ENCODE peak calls at places on chromosomes 5 and 9, in ten cellular contexts. D is PC-3; M is osteoblast; C is CD8-positive, alpha-beta memory T cell; W is PC-9; K is breast epithelium; H is tibial artery; N is left ventricle myocardium inferior; P is spleen; F is right lobe of liver. J is an unnamed sample. For H3K27me3, the result is how much of the 10 kb centered on the place peaks cover.

GRCh38 chr5:64666058-64666457 is 24.2 kb upstream of the SHISAL2B start:
- DNase-seq in M (no peak), W (no peak), H (no peak), N (no peak), F (no peak), C (no peak), P (no peak), K (no peak), D (no peak), J (no peak)

GRCh38 chr5:167812871-167813270 is 478.6 kb upstream of the WWC1 start:
- DNase-seq in H (no peak), C (no peak), W (no peak), M (no peak), P (no peak), D (no peak), F (no peak), K (no peak), N (no peak), J (no peak)

GRCh38 chr5:67765697-67766096 is 449.9 kb upstream of the PIK3R1 start:
- DNase-seq in F (no peak), C (no peak), W (no peak), D (no peak), P (no peak), H (no peak), M (no peak), K (no peak), N (no peak), J (no peak)

GRCh38 chr9:113574381-113575262 is 111.1 kb downstream of the RGS3 start:
- DNase-seq in D (peak), C (peak), M (peak), K (peak), F (peak), P (peak), H (peak), N (peak), W (no peak), J (no peak)

GRCh38 chr9:91191443-91192378 is 170.0 kb downstream of the AUH start:
- DNase-seq in C (no peak), P (no peak), K (no peak), H (no peak), W (no peak), N (no peak), F (no peak), M (no peak), D (no peak), J (no peak)

GRCh38 chr9:75851917-75852316 is 38.6 kb upstream of the PCSK5 start:
- DNase-seq in F (no peak), N (no peak), M (no peak), W (no peak), D (no peak), H (no peak), P (no peak), C (no peak), K (no peak), J (no peak)

GRCh38 chr9:89304479-89305188 is 6.4 kb upstream of the CKS2 start:
- DNase-seq in D (no peak), K (no peak), C (no peak), N (no peak), W (no peak), F (no peak), M (no peak), P (no peak), H (no peak), J (no peak)

GRCh38 chr9:130024597-130024994 is 18.4 kb downstream of the FNBP1 start:
- DNase-seq in D (peak), N (no peak), W (peak), F (peak), K (no peak), M (no peak), H (no peak), P (no peak), C (no peak), J (no peak)

GRCh38 chr5:178338126-178338749 is 105.6 kb upstream of the PHYKPL start:
- DNase-seq in W (no peak), K (no peak), M (no peak), P (peak), N (no peak), H (no peak), C (no peak), F (peak), D (no peak), J (no peak)

GRCh38 chr5:172870807-172871431 is 36.9 kb downstream of the ERGIC1 start:
- DNase-seq in D (peak), W (no peak), P (peak), F (peak), M (no peak), N (no peak), K (no peak), C (no peak), H (no peak), J (no peak)

GRCh38 chr9:77926314-77926959 is 105.2 kb downstream of the GNAQ start:
- DNase-seq in W (peak), M (no peak), H (no peak), D (peak), K (no peak), F (no peak), P (no peak), N (no peak), C (no peak), J (no peak)

GRCh38 chr5:174608631-174609097 is 115.7 kb upstream of the MSX2 start:
- DNase-seq in C (no peak), W (peak), N (peak), F (peak), M (peak), K (no peak), D (no peak), P (peak), H (peak), J (no peak)

GRCh38 chr9:106878081-106878837 is 15.3 kb downstream of the ZNF462 start:
- DNase-seq in H (no peak), D (no peak), C (no peak), W (no peak), M (no peak), N (no peak), P (no peak), K (no peak), F (no peak), J (peak)

GRCh38 chr5:66889524-66889923 is 293.3 kb downstream of the MAST4 start:
- DNase-seq in N (no peak), P (no peak), M (no peak), K (no peak), D (no peak), F (no peak), H (no peak), W (no peak), C (no peak), J (no peak)

GRCh38 chr5:150244209-150244608 is 45.4 kb downstream of the CAMK2A start:
- DNase-seq in F (no peak), K (no peak), D (no peak), C (no peak), H (no peak), W (no peak), P (no peak), N (no peak), M (no peak), J (no peak)
- H3K4me3 ChIP-seq in F (no peak), K (no peak), D (no peak), C (no peak), H (no peak), W (no peak), P (no peak), N (peak), M (no peak), J (no peak)

DNA sequence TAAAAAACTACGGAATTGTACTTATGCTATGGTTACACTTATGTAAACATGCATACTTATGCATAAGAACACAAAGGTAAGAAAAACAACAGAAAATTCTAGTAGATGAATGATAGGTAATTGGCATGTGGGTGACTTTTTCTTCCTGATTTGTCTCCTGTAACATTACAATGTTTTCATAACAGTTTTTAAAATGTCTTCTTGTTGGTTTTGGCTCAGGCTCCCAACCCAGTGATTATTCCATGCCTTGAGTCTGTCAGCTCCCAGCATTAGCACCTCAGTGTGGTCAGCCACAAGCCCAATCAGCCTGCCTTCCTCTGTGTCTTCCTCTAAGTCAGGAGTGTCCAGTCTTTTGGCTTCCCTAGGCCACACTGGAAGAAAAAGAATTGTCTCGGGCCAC is 7.9 kb upstream of the FOXE1 start:
- DNase-seq in N (no peak), W (no peak), H (no peak), M (peak), C (no peak), P (no peak), F (no peak), K (no peak), D (no peak), J (no peak)
- H3K27me3 ChIP-seq in N (half or more), W (under half), H (half or more), M (half or more), C (under half), P (half or more), F (under half), K (under half), D (under half), J (under half)

DNA sequence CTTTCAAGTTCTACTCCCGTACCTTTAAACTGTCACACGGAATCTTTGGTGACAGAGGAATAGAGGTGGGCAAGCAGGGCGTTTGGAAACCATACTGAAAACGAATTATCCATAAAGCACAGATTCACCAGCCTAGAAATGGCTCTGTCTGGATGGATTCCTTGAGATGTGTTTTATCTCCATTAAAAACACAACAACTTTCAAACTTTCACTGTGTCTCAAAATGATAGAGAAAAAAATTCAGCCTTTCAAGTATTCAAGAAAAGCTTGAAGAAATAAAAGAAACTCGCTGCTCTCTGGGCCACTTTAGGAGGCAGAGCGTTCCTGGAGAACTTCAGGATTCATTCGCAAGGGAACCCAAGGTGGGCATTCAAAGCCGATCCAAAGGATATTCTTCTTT is 589 bp upstream of the THBS4 start:
- DNase-seq in D (no peak), K (no peak), C (no peak), F (no peak), H (no peak), W (no peak), N (no peak), P (no peak), M (peak), J (no peak)
- H3K4me3 ChIP-seq in D (no peak), K (peak), C (no peak), F (no peak), H (no peak), W (no peak), N (peak), P (peak), M (no peak), J (peak)

DNA sequence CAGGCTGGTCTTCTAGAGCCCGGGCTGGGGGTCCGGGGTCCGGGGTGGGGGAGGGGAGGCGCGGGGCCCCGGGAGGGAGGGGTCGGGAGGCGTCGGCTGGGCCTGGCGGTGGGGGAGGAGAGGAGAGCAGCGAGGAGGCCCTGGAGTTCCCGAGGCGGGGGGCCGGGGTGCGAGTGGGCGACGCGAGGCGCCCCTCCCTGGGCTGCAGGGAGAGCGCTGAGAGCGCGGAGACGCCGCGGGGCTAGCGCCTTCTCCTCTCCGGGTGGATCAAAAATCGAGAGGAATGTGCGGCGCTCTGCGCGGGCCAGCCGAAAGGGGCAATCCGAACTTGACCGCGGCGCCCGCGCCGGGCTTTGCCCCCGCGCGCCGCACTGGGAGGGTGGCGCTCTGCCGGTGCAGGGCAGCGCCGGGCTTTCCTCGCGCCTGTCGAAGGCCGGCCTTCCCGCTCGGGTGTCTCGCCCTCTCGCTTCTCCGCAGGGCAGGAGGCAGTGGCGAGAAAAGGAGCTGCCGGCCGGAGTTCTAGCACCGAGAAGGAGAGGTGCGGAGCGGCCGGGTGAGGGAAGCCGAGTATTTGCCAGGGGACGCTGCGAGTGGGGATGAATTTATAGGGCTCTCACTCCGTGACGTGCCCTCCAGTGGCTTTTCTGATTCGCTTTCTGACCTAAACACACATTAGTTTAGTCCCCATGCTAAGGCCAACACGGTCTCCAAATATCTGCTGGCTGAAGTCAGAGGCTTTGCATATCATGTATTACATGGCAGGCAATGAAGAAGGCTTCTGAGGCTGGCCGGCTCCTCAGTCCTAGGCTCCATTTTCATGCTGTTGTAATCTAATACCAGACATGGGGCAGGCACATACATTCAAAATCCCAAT is at the start of gene GDNF:
- DNase-seq in M (peak), D (peak), F (no peak), H (no peak), C (no peak), K (no peak), W (no peak), P (no peak), N (peak), J (peak)
- H3K27me3 ChIP-seq in M (under half), D (half or more), F (under half), H (half or more), C (under half), K (under half), W (under half), P (half or more), N (half or more), J (half or more)

GRCh38 chr9:131094622-131095021 is 1.7 kb upstream of the AIF1L start:
- DNase-seq in M (peak), K (no peak), W (no peak), F (no peak), C (no peak), N (peak), D (peak), P (no peak), H (no peak), J (no peak)
- H3K4me3 ChIP-seq in M (no peak), K (no peak), W (no peak), F (no peak), C (no peak), N (no peak), D (no peak), P (no peak), H (no peak), J (no peak)

GRCh38 chr9:14323969-14324366 is 10.0 kb upstream of the NFIB start:
- DNase-seq in C (no peak), D (no peak), K (no peak), M (no peak), H (no peak), P (no peak), N (no peak), F (no peak), W (no peak), J (no peak)

GRCh38 chr9:14321517-14322125 is 7.7 kb upstream of the NFIB start:
- DNase-seq in W (no peak), M (peak), P (no peak), K (no peak), N (no peak), F (no peak), C (no peak), D (no peak), H (no peak), J (no peak)

GRCh38 chr9:14323083-14323968 is 9.4 kb upstream of the NFIB start:
- DNase-seq in H (no peak), W (no peak), F (no peak), K (no peak), M (no peak), N (no peak), D (peak), C (no peak), P (no peak), J (no peak)

GRCh38 chr9:14320272-14321245 is 6.6 kb upstream of the NFIB start:
- DNase-seq in K (no peak), C (no peak), P (no peak), W (peak), N (peak), M (peak), D (peak), F (no peak), H (no peak), J (no peak)

GRCh38 chr9:14322211-14323082 is 8.5 kb upstream of the NFIB start:
- DNase-seq in D (peak), C (peak), M (peak), N (peak), F (peak), H (peak), K (peak), W (peak), P (peak), J (peak)
- H3K27me3 ChIP-seq in D (under half), C (under half), M (under half), N (under half), F (under half), H (under half), K (under half), W (under half), P (under half), J (under half)

DNA sequence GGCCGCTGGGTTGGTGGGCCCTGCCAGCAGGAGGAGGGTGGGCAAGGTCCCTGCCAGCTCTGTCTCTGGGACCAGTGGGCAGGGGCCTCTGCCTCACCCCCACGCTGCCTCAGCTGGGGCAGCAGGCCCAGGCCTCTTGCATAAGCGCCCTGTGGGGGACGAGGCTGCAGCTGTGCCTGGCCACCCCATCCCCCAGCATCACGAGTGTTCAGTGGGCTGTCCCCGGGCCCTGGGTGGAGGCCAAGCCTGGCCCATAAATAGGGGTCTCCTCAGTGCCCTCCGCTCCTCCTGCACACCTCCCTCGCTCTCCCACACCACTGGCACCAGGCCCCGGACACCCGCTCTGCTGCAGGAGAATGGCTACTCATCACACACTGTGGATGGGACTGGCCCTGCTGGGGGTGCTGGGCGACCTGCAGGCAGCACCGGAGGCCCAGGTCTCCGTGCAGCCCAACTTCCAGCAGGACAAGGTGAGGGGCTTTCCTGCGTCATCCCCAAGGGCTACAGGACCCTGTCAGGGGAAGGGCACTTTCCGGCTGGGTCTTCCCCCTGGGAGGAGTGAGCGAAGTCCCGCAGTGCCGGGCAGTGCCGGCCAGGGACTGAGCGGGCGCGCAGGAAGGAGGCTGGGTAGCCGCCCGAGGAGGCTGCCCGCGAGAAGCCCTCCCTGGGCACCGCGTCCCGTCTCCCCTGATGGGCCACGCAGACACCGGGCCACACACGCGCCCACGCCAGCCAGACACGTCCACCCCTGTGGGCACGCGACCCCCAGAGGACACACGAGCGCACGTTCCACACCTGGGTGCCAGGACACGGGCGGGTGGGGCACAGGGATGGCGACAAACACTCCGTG is at the start of gene PTGDS:
- DNase-seq in F (no peak), W (no peak), P (no peak), H (no peak), M (no peak), D (no peak), C (no peak), N (peak), K (no peak), J (peak)
- H3K4me3 ChIP-seq in F (peak), W (peak), P (peak), H (peak), M (peak), D (no peak), C (no peak), N (peak), K (peak), J (peak)

DNA sequence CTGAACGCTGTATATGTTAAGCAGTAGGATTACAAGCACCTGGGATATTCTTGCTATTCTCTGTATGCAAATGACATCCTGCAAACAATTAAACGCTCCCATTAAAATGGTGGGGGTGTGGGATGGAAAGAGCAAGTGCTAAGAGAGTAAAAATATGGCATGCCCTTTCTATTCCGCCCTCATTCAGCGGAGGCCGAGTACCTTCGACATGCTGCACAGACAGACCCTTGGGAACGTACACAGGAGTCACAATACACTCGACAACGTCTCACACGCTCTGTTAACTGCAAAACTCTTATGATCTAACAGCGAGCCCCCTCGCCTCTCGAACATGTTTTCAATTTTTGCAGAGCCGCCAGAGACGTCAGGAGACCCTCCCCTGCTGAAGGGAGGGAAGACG is 322.2 kb downstream of the CEMIP2 start:
- DNase-seq in D (no peak), K (no peak), H (no peak), F (no peak), N (no peak), C (no peak), P (no peak), W (no peak), M (peak), J (no peak)
- H3K27me3 ChIP-seq in D (under half), K (under half), H (under half), F (under half), N (half or more), C (under half), P (half or more), W (under half), M (under half), J (under half)

DNA sequence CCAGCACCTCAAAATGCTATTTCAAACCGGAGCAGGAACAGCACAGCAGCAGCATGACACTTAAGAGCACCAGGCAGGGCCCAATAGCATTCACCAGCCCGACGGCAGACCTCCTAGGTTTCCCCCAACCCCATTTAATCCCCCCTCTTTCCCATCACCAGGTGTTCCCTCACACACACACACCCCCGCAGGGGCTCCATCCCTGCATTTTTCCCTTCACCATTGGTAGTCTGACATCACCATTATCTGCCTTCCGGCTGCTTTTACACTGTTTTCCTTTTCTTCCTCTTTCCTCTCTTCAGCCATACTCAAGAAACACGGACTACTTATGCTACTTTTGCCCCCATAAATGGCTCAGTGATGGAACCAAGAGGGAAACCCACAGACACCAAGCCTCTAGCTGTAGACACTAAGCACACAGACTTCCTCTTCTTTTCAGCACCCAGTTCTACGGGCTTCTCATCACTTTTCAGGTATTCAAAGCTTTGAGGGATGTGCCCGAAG is 141.7 kb downstream of the TSSK1B start:
- DNase-seq in K (no peak), D (peak), H (no peak), F (no peak), C (no peak), M (peak), N (no peak), P (no peak), W (no peak), J (peak)
- H3K4me3 ChIP-seq in K (peak), D (peak), H (peak), F (peak), C (peak), M (peak), N (peak), P (peak), W (no peak), J (peak)